ENCODE peak calls at places on chromosomes 13 and 19, in four cellular contexts. U is GM12878, C is HepG2, T is HEK293T. W is an unnamed sample.

GRCh38 chr13:79435549-79435948 is 29.5 kb upstream of the RBM26 start:
- DNase-seq in T (no peak), C (no peak), U (no peak), W (no peak)

GRCh38 chr19:7149956-7150705 is 80.6 kb downstream of the ZNF557 start:
- DNase-seq in T (no peak), U (no peak), C (no peak), W (no peak)

GRCh38 chr13:19864018-19864338 is 529 bp upstream of the ZMYM5 start:
- DNase-seq in C (no peak), U (no peak), T (peak; percentile 27), W (peak; percentile 61)

GRCh38 chr19:392375-392970 is 16.5 kb downstream of the C2CD4C start:
- DNase-seq in U (no peak), T (no peak), C (no peak), W (no peak)

GRCh38 chr13:111280666-111281577 is 39.5 kb upstream of the TEX29 start:
- DNase-seq in U (no peak), C (no peak), T (no peak), W (no peak)

GRCh38 chr13:112159575-112160547 is 92.9 kb downstream of the SOX1 start:
- DNase-seq in U (no peak), T (no peak), C (peak; percentile 73), W (no peak)

GRCh38 chr19:49272204-49272603 is 52.8 kb downstream of the SLC6A16 start:
- DNase-seq in C (no peak), T (no peak), U (no peak), W (no peak)

GRCh38 chr19:29672933-29673336 is 7.7 kb downstream of the PLEKHF1 start:
- DNase-seq in C (no peak), T (no peak), U (peak; percentile 69), W (no peak)

GRCh38 chr19:2327773-2328400 is 499 bp downstream of the LSM7 start:
- DNase-seq in U (peak; percentile 86), T (no peak), C (peak; percentile 32), W (no peak)
- TF ChIP-seq FOXK2 in U (no peak), T (no peak), C (no peak), W (no peak)

DNA sequence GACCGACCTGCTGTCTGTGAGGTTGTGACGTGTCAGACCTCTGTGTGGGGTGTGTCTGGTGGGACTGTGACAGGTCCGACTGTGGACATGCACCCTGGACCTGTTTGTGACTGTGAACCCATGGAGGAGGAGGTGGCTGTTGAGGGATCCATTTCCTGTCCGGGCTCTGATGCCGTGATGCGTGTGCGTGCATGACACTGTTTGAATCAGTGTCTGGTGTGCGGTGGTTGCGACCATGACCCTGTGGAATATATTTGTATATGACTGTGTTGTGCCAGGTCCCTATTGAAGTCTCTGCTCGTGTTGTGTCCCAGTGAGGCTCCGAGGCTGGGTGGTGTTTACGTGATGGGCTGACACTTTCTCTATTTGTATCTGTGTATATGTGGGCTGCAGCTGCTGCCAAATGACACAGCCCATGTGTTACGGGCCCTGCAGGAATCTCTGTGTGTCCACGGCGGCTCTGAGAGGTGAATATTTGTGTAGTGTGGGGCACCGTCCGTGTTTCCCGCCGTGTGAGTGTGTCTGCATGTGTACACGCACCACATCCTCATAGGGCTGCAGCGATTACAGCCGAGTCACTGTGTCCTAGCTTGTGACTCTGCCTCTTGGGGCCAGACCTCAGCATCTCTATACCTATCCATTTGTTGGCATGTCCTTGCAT is 18.3 kb downstream of the CCDC97 start:
- DNase-seq in T (no peak), U (no peak), C (no peak), W (no peak)
- TF ChIP-seq FOXK2 in T (no peak), U (no peak), C (no peak), W (no peak)

DNA sequence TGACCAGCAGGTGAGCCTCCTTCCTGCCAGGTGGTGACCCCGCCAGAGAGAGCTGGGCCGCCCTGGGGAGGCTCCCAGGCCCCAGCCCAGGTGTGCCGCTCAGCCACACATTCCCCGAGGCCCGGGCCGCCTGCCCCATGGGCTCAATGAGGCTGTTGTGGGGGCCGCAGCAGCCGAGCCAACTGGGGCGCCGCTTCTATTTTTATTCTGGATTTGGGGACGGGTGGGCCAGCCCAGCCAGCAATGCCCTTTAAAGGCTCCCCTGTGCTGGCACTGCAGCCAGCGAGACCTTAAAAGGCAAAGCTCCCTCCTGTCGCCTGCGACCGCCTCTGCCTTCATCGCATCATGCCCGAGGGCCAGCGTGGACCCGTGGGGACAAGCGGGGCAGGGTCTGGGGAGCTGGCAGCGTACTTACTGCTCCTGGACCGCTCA is 17.7 kb upstream of the CRTC1 start:
- DNase-seq in U (no peak), T (no peak), C (no peak), W (no peak)
- TF ChIP-seq FOXK2 in U (no peak), T (no peak), C (no peak), W (no peak)

GRCh38 chr19:53982611-53983010 is 8.8 kb upstream of the CACNG6 start:
- DNase-seq in U (no peak), T (no peak), C (no peak), W (no peak)
- TF ChIP-seq FOXK2 in U (no peak), T (no peak), C (no peak), W (no peak)

GRCh38 chr13:49444517-49445395 is 682 bp downstream of the SETDB2 start:
- DNase-seq in U (peak; percentile 46), T (peak; percentile 11), C (peak; percentile 31), W (peak; percentile 10)
- TF ChIP-seq FOXK2 in U (no peak), T (no peak), C (no peak), W (peak; percentile 19)

GRCh38 chr19:16327911-16328823 is 3.5 kb downstream of the KLF2 start:
- DNase-seq in T (no peak), C (no peak), U (no peak), W (no peak)
- TF ChIP-seq FOXK2 in T (no peak), C (no peak), U (no peak), W (no peak)

DNA sequence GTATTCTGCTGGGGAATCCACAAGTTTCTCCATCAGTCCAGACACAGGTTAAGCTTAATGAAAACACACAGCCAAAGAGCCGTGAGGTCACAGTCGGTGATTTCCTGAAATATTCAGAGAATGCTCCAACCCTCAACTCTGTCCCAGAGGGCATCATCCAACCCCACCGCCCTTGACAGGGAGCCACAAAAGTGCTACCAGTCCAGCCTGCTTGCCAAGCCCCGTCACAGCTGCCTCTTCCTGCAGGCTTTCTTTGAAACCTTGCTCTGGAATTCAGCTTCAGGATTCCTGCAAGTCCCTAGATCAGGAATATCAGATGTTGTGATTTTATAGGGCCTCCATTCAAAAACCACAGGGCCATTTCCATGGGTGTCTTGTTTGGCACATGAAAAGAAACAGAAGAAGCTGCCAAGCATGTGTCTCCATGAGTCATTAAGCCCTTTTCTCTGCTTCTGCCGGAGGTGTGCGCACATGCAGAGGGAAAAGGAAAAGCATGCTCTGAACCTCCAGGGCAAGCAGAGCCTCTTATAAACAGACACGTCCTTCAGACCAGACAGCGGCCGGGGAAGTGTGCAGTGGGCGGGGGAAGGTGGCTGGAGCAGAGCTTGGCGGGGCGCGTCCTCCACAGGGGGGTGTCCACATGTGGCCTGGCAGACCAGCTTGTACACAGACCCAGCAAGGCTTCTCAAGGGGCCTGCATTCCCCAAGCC is 164.7 kb downstream of the KATNAL1 start:
- DNase-seq in U (no peak), T (no peak), C (peak; percentile 6), W (no peak)
- TF ChIP-seq FOXK2 in U (no peak), T (no peak), C (no peak), W (no peak)

GRCh38 chr13:87884874-87885273 is 213.7 kb downstream of the SLITRK5 start:
- DNase-seq in C (no peak), U (no peak), T (peak; percentile 64), W (no peak)
- TF ChIP-seq FOXK2 in C (no peak), U (no peak), T (no peak), W (no peak)

GRCh38 chr13:46374710-46375109 is 12.3 kb downstream of the RUBCNL start:
- DNase-seq in C (no peak), T (no peak), U (no peak), W (peak; percentile 10)
- TF ChIP-seq FOXK2 in C (no peak), T (no peak), U (no peak), W (no peak)

GRCh38 chr19:19595171-19595701 is 23.3 kb downstream of the PBX4 start:
- DNase-seq in C (no peak), T (no peak), U (no peak), W (no peak)
- TF ChIP-seq FOXK2 in C (no peak), T (no peak), U (no peak), W (no peak)